ENCODE peak calls at places on chromosomes 3 and 15, in four cellular contexts. L, U, F and Q are unnamed samples.
A peak's percentile ranks its signal among the peaks of the same experiment; 100 is the strongest.

GRCh38 chr15:33292718-33293307 is 18.0 kb upstream of the RYR3 start:
- DNase-seq in L (no peak), F (peak; percentile 50), U (no peak), Q (peak; percentile 71)

GRCh38 chr3:52339612-52340011 is 23.5 kb downstream of the DNAH1 start:
- DNase-seq in U (no peak), F (peak; percentile 58), L (no peak), Q (peak; percentile 72)

GRCh38 chr3:105988540-105988939 is 119.7 kb upstream of the CBLB start:
- DNase-seq in F (no peak), U (no peak), L (no peak), Q (no peak)

GRCh38 chr3:126982125-126982521 is 792 bp upstream of the PLXNA1 start:
- DNase-seq in L (peak; percentile 66), U (peak; percentile 86), F (no peak), Q (no peak)

GRCh38 chr3:129327510-129327909 is 48.8 kb downstream of the HMCES start:
- DNase-seq in L (no peak), U (no peak), F (no peak), Q (no peak)

GRCh38 chr3:133926736-133927542 is 31.3 kb upstream of the RAB6B start:
- DNase-seq in U (no peak), F (peak; percentile 17), L (no peak), Q (no peak)

GRCh38 chr3:72538070-72538745 is 310.0 kb downstream of the SHQ1 start:
- DNase-seq in U (no peak), L (no peak), F (no peak), Q (no peak)

GRCh38 chr3:102005551-102005950 is 156.2 kb downstream of the NFKBIZ start:
- DNase-seq in U (no peak), F (no peak), L (no peak), Q (no peak)

GRCh38 chr3:73727117-73727802 is 102.5 kb upstream of the PDZRN3 start:
- DNase-seq in L (no peak), F (no peak), U (no peak), Q (no peak)

GRCh38 chr3:190013943-190014924 is 106.5 kb downstream of the P3H2 start:
- DNase-seq in F (no peak), L (no peak), U (no peak), Q (no peak)

GRCh38 chr3:72960812-72961518 is 35.6 kb upstream of the PPP4R2 start:
- DNase-seq in F (no peak), L (no peak), U (no peak), Q (no peak)

GRCh38 chr15:38217788-38218609 is 34.6 kb upstream of the SPRED1 start:
- DNase-seq in F (no peak), U (no peak), L (no peak), Q (no peak)

GRCh38 chr15:90143176-90143655 is 40.9 kb upstream of the IDH2 start:
- DNase-seq in F (peak; percentile 52), L (peak; percentile 3), U (peak; percentile 75), Q (peak; percentile 82)

GRCh38 chr3:69282191-69282590 is 103.7 kb downstream of the FRMD4B start:
- DNase-seq in L (no peak), F (no peak), U (no peak), Q (no peak)

GRCh38 chr3:139302084-139302800 is 41.6 kb upstream of the MRPS22 start:
- DNase-seq in F (no peak), U (no peak), L (no peak), Q (no peak)

GRCh38 chr3:58899159-58899952 is 150.5 kb downstream of the CFAP20DC start:
- DNase-seq in U (peak; percentile 22), L (no peak), F (no peak), Q (no peak)

GRCh38 chr3:127747751-127748521 is 74.4 kb downstream of the MGLL start:
- DNase-seq in F (peak; percentile 8), U (no peak), L (no peak), Q (no peak)